ENCODE peak calls at places on chromosome 18, in seven cellular contexts. F is CD4-positive, alpha-beta T cell; J is AG04450; D is adrenal gland; K is fibroblast of lung; X is tibial artery; T is CD8-positive, alpha-beta memory T cell. M is an unnamed sample.

GRCh38 chr18:23541349-23542093 is 38.2 kb downstream of the RMC1 start:
- DNase-seq in F (no peak), J (no peak), D (no peak), K (no peak), X (no peak), T (no peak), M (no peak)

GRCh38 chr18:29418136-29418535 is 1241.2 kb upstream of the CDH2 start:
- DNase-seq in F (no peak), J (peak; percentile 10), D (no peak), K (peak; percentile 39), X (no peak), T (no peak), M (no peak)

GRCh38 chr18:60172030-60172429 is 200.5 kb downstream of the MC4R start:
- DNase-seq in F (no peak), J (no peak), D (no peak), K (no peak), X (no peak), T (no peak), M (no peak)

GRCh38 chr18:32310119-32310518 is 120.3 kb downstream of the MEP1B start:
- DNase-seq in F (no peak), J (peak; percentile 61), D (no peak), K (peak; percentile 60), X (no peak), T (no peak), M (no peak)

GRCh38 chr18:57942493-57942892 is 101.5 kb upstream of the NEDD4L start:
- DNase-seq in F (no peak), J (no peak), D (no peak), K (no peak), X (no peak), T (no peak), M (no peak)

GRCh38 chr18:54883816-54884604 is 55.7 kb downstream of the RAB27B start:
- DNase-seq in F (no peak), J (no peak), D (no peak), K (no peak), X (no peak), T (no peak), M (no peak)

GRCh38 chr18:55124078-55124477 is 164.8 kb upstream of the CCDC68 start:
- DNase-seq in F (no peak), J (no peak), D (no peak), K (peak; percentile 5), X (no peak), T (no peak), M (no peak)

GRCh38 chr18:45008694-45009372 is 328.1 kb downstream of the SETBP1 start:
- DNase-seq in F (no peak), J (no peak), D (no peak), K (no peak), X (no peak), T (no peak), M (no peak)

GRCh38 chr18:8858888-8859511 is 153.6 kb downstream of the MTCL1 start:
- DNase-seq in F (no peak), J (peak; percentile 94), D (no peak), K (peak; percentile 99), X (no peak), T (no peak), M (no peak)

GRCh38 chr18:45518770-45519169 is 96.5 kb upstream of the SLC14A2 start:
- DNase-seq in F (no peak), J (no peak), D (no peak), K (no peak), X (no peak), T (no peak), M (no peak)

GRCh38 chr18:23972416-23972815 is 42.1 kb upstream of the TTC39C start:
- DNase-seq in F (peak; percentile 15), J (no peak), D (no peak), K (no peak), X (no peak), T (peak; percentile 45), M (no peak)

GRCh38 chr18:44866103-44866502 is 185.4 kb downstream of the SETBP1 start:
- DNase-seq in F (no peak), J (no peak), D (no peak), K (no peak), X (no peak), T (no peak), M (no peak)

GRCh38 chr18:2223859-2224258 is 347.4 kb downstream of the METTL4 start:
- DNase-seq in F (no peak), J (no peak), D (no peak), K (peak; percentile 22), X (no peak), T (no peak), M (no peak)

GRCh38 chr18:74446631-74447403 is 10.3 kb downstream of the DIPK1C start:
- DNase-seq in F (no peak), J (no peak), D (no peak), K (no peak), X (peak; percentile 60), T (no peak), M (no peak)

GRCh38 chr18:44681039-44681595 is 429 bp downstream of the SETBP1 start:
- DNase-seq in F (no peak), J (no peak), D (no peak), K (peak; percentile 23), X (no peak), T (no peak), M (no peak)

GRCh38 chr18:10290244-10291240 is 163.9 kb upstream of the APCDD1 start:
- DNase-seq in F (no peak), J (no peak), D (no peak), K (peak; percentile 11), X (no peak), T (no peak), M (no peak)

GRCh38 chr18:78731423-78732032 is 248.1 kb upstream of the SALL3 start:
- DNase-seq in F (no peak), J (no peak), D (no peak), K (no peak), X (peak; percentile 53), T (no peak), M (no peak)

GRCh38 chr18:35248429-35248828 is 7.6 kb downstream of the ZNF397 start:
- DNase-seq in F (no peak), J (no peak), D (no peak), K (no peak), X (no peak), T (no peak), M (no peak)
- H3K9me3 ChIP-seq in F (peaks cover 10% of the 10 kb centered on the region), J (peaks cover 46% of the 10 kb centered on the region), D (no peaks in the 10 kb centered on the region), K (peaks cover 3% of the 10 kb centered on the region), X (no peaks in the 10 kb centered on the region), T (peaks cover 4% of the 10 kb centered on the region), M (peaks cover 4% of the 10 kb centered on the region)

GRCh38 chr18:73007195-73007934 is 139.6 kb upstream of the NETO1 start:
- DNase-seq in F (no peak), J (no peak), D (no peak), K (no peak), X (no peak), T (no peak), M (no peak)
- H3K9me3 ChIP-seq in F (no peaks in the 10 kb centered on the region), J (no peaks in the 10 kb centered on the region), D (no peaks in the 10 kb centered on the region), K (no peaks in the 10 kb centered on the region), X (no peaks in the 10 kb centered on the region), T (no peaks in the 10 kb centered on the region), M (no peaks in the 10 kb centered on the region)

DNA sequence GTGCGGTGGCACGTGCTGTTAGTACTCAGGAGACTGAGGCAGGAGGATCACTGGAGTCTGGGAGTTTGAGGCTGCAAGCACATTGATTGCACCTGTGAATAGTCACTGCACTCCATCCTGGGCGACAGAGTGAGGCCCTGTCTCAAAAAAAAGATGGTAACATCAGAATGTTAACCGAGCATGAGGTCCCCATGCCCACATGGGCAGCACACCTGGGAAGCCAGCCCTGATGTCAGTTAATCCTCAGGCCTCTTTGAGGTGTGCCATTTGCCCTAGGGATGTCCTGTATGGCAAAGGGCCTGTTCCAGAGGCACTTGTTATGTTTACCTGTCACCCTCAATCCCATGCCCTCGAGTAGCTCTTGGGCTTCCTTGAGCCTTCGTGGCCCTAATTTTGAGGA is 16.6 kb downstream of the RBFA start:
- DNase-seq in F (no peak), J (no peak), D (no peak), K (no peak), X (no peak), T (no peak), M (no peak)
- H3K9me3 ChIP-seq in F (peaks cover 39% of the 10 kb centered on the region), J (peaks cover 14% of the 10 kb centered on the region), D (no peaks in the 10 kb centered on the region), K (no peaks in the 10 kb centered on the region), X (peaks cover 41% of the 10 kb centered on the region), T (no peaks in the 10 kb centered on the region), M (peaks cover 8% of the 10 kb centered on the region)

DNA sequence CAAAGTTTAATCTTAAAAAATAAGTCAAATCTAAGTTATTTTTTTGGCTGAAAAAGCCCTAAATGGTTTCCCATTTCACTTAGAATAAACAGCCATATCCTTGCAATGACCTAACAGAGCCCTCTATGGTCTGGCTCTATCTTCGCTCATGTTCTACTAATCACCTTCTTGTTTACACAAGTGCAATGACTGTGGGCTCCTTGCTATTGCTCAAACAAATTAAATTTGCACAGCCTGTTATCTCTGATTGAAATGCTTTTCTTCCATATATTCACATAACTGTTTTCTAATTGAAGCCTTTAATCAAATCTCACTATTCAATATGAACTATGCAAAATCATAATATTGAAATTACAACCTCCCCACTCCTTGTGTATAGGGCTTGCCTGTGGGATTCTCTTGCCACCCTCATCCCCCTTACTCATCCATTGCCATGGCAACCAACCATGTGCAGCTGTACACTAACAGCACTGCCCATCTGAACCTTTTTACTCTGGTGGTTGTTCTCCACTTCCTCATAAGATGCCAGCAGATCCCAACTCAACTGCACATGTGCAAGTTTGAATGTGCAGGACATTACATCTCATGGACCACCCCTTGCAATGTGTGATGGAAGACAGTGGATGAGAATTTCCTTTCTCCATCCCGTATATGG is 1083.2 kb downstream of the SOCS6 start:
- DNase-seq in F (no peak), J (no peak), D (no peak), K (peak; percentile 1), X (no peak), T (no peak), M (no peak)
- H3K9me3 ChIP-seq in F (no peaks in the 10 kb centered on the region), J (peaks cover 1% of the 10 kb centered on the region), D (no peaks in the 10 kb centered on the region), K (no peaks in the 10 kb centered on the region), X (no peaks in the 10 kb centered on the region), T (peaks cover under 1% of the 10 kb centered on the region), M (no peaks in the 10 kb centered on the region)

GRCh38 chr18:70827632-70828031 is 538.8 kb downstream of the SOCS6 start:
- DNase-seq in F (no peak), J (no peak), D (no peak), K (no peak), X (no peak), T (no peak), M (no peak)

GRCh38 chr18:70826571-70826970 is 537.7 kb downstream of the SOCS6 start:
- DNase-seq in F (no peak), J (no peak), D (no peak), K (no peak), X (no peak), T (no peak), M (no peak)

DNA sequence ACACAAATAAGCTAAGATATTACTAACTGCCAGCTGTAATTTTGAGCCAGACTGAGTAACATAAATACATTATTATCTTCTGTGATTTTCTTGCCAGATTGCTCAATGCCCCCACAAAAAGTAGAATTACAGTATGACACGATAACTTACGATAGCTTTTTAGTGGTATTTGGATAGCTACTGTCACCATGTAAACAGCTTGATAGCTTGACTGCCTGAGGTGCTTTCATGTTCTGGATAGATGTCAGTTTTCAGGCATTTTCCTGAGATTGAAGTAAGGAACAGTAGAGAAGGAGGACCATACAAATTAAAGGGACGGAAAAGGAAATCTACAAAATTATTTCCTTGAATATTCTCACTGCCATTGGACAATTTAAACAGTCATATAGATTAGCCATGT is 533.3 kb downstream of the SOCS6 start:
- DNase-seq in F (no peak), J (no peak), D (no peak), K (no peak), X (no peak), T (no peak), M (no peak)
- H3K9me3 ChIP-seq in F (no peaks in the 10 kb centered on the region), J (no peaks in the 10 kb centered on the region), D (no peaks in the 10 kb centered on the region), K (no peaks in the 10 kb centered on the region), X (no peaks in the 10 kb centered on the region), T (no peaks in the 10 kb centered on the region), M (no peaks in the 10 kb centered on the region)

GRCh38 chr18:4058179-4058578 is 396.9 kb downstream of the DLGAP1 start:
- DNase-seq in F (no peak), J (no peak), D (no peak), K (no peak), X (no peak), T (no peak), M (no peak)
- H3K9me3 ChIP-seq in F (no peaks in the 10 kb centered on the region), J (peaks cover 6% of the 10 kb centered on the region), D (peaks cover 6% of the 10 kb centered on the region), K (no peaks in the 10 kb centered on the region), X (no peaks in the 10 kb centered on the region), T (no peaks in the 10 kb centered on the region), M (no peaks in the 10 kb centered on the region)